ENCODE peak calls at places on chromosomes 4 and X, in ten cellular contexts. T, X, A, L, P, C, J, U, I and E are unnamed samples.

GRCh38 chrX:636971-637659 is 6.5 kb downstream of the SHOX start:
- DNase-seq in T (no peak), X (no peak), A (no peak), L (no peak), P (no peak), C (no peak), J (no peak), U (no peak), I (no peak), E (no peak)

GRCh38 chr4:183729430-183730328 is 70.6 kb downstream of the TRAPPC11 start:
- DNase-seq in T (no peak), X (no peak), A (no peak), L (no peak), P (no peak), C (no peak), J (no peak), U (no peak), I (peak), E (no peak)

GRCh38 chrX:131783555-131784338 is 239.4 kb upstream of the STK26 start:
- DNase-seq in T (no peak), X (no peak), A (peak), L (peak), P (peak), C (no peak), J (no peak), U (no peak), I (no peak), E (no peak)

GRCh38 chr4:153450545-153450917 is 15.6 kb upstream of the TMEM131L start:
- DNase-seq in T (no peak), X (no peak), A (no peak), L (no peak), P (no peak), C (no peak), J (no peak), U (no peak), I (no peak), E (no peak)

GRCh38 chr4:99413160-99413559 is 22.0 kb downstream of the ADH7 start:
- DNase-seq in T (no peak), X (no peak), A (no peak), L (no peak), P (no peak), C (no peak), J (no peak), U (no peak), I (no peak), E (no peak)

GRCh38 chr4:162232349-162232748 is 68.5 kb upstream of the FSTL5 start:
- DNase-seq in T (no peak), X (no peak), A (no peak), L (no peak), P (no peak), C (no peak), J (no peak), U (no peak), I (no peak), E (no peak)

GRCh38 chr4:119040711-119041185 is 94.9 kb upstream of the MYOZ2 start:
- DNase-seq in T (peak), X (no peak), A (no peak), L (no peak), P (no peak), C (no peak), J (no peak), U (no peak), I (peak), E (no peak)

GRCh38 chr4:2354127-2354526 is 64.3 kb downstream of the ZFYVE28 start:
- DNase-seq in T (peak), X (no peak), A (peak), L (no peak), P (no peak), C (no peak), J (no peak), U (no peak), I (peak), E (no peak)

GRCh38 chr4:101101072-101101471 is 246.3 kb downstream of the PPP3CA start:
- DNase-seq in T (no peak), X (no peak), A (no peak), L (no peak), P (no peak), C (no peak), J (no peak), U (peak), I (no peak), E (no peak)

GRCh38 chr4:145132521-145133098 is 34.5 kb downstream of the ABCE1 start:
- DNase-seq in T (no peak), X (no peak), A (no peak), L (no peak), P (no peak), C (no peak), J (no peak), U (no peak), I (no peak), E (no peak)

GRCh38 chr4:145805490-145805889 is 125.5 kb downstream of the C4orf51 start:
- DNase-seq in T (no peak), X (no peak), A (no peak), L (no peak), P (no peak), C (no peak), J (no peak), U (no peak), I (peak), E (no peak)